ENCODE peak calls at places on chromosome 14, in ten cellular contexts. L is CD8-positive, alpha-beta T cell; Z is thyroid gland; F is fibroblast of pulmonary artery; P is cardiac muscle cell; G is right lobe of liver; S is stomach; B is neural progenitor cell; A is astrocyte of the spinal cord; N is lower leg skin. Y is an unnamed sample.

GRCh38 chr14:65434216-65434850 is 21.8 kb downstream of the FUT8 start:
- DNase-seq in B (no peak), N (no peak), Z (no peak), A (no peak), G (no peak), P (peak), F (no peak), L (no peak), S (no peak), Y (no peak)

GRCh38 chr14:71890541-71890940 is 41.7 kb upstream of the RGS6 start:
- DNase-seq in P (no peak), A (no peak), G (no peak), F (no peak), N (no peak), L (no peak), Z (no peak), S (no peak), B (no peak), Y (no peak)

GRCh38 chr14:56207626-56208297 is 89.6 kb downstream of the PELI2 start:
- DNase-seq in G (no peak), Z (peak), F (no peak), B (no peak), N (no peak), A (no peak), L (no peak), S (no peak), P (no peak), Y (no peak)

GRCh38 chr14:58540693-58541092 is 97.1 kb upstream of the DACT1 start:
- DNase-seq in G (no peak), F (no peak), N (no peak), Z (no peak), L (no peak), P (no peak), B (no peak), S (no peak), A (no peak), Y (no peak)

GRCh38 chr14:76776306-76777251 is 15.3 kb downstream of the VASH1 start:
- DNase-seq in S (no peak), G (no peak), N (no peak), A (no peak), L (no peak), P (no peak), F (no peak), B (peak), Z (no peak), Y (no peak)

GRCh38 chr14:71371711-71372396 is 464.6 kb downstream of the PCNX1 start:
- DNase-seq in L (no peak), Z (no peak), G (no peak), A (peak), N (no peak), F (peak), S (no peak), P (peak), B (no peak), Y (no peak)

GRCh38 chr14:104290058-104290667 is 151.8 kb downstream of the KIF26A start:
- DNase-seq in N (no peak), P (no peak), L (no peak), B (no peak), S (no peak), A (no peak), G (peak), F (no peak), Z (no peak), Y (peak)

GRCh38 chr14:101821528-101821927 is 60.0 kb downstream of the PPP2R5C start:
- DNase-seq in P (no peak), L (peak), S (no peak), N (no peak), A (no peak), B (no peak), Z (no peak), F (no peak), G (no peak), Y (no peak)

GRCh38 chr14:93083898-93084297 is 31.8 kb downstream of the ITPK1 start:
- DNase-seq in F (no peak), S (no peak), G (no peak), B (no peak), N (no peak), A (no peak), L (no peak), P (no peak), Z (no peak), Y (no peak)

GRCh38 chr14:71645656-71646055 is 286.6 kb upstream of the RGS6 start:
- DNase-seq in F (peak), P (peak), L (no peak), G (no peak), N (no peak), S (no peak), A (no peak), B (no peak), Z (no peak), Y (no peak)

GRCh38 chr14:65623759-65624158 is 211.2 kb downstream of the FUT8 start:
- DNase-seq in P (no peak), L (no peak), S (no peak), Z (no peak), F (no peak), N (no peak), A (no peak), G (no peak), B (no peak), Y (no peak)

GRCh38 chr14:101177301-101178055 is 274.0 kb upstream of the RTL1 start:
- DNase-seq in P (no peak), B (no peak), S (no peak), Z (no peak), F (no peak), G (no peak), L (no peak), A (no peak), N (no peak), Y (peak)

GRCh38 chr14:104975481-104976197 is 2.5 kb downstream of the AHNAK2 start:
- DNase-seq in Z (no peak), N (no peak), G (no peak), F (no peak), P (no peak), S (no peak), B (peak), L (no peak), A (no peak), Y (no peak)

GRCh38 chr14:57833304-57833703 is 32.6 kb downstream of the SLC35F4 start:
- DNase-seq in N (peak), L (no peak), Z (peak), A (peak), P (peak), B (no peak), G (no peak), S (no peak), F (peak), Y (no peak)

GRCh38 chr14:99042376-99043257 is 229.4 kb downstream of the BCL11B start:
- DNase-seq in Z (peak), G (no peak), P (no peak), N (no peak), L (no peak), A (no peak), F (no peak), B (no peak), S (peak), Y (no peak)

GRCh38 chr14:32136027-32136825 is 59.1 kb downstream of the ARHGAP5 start:
- DNase-seq in A (no peak), G (no peak), S (no peak), Z (no peak), F (no peak), N (no peak), L (no peak), B (no peak), P (peak), Y (no peak)

GRCh38 chr14:23933706-23934105 is 19.9 kb upstream of the DHRS4 start:
- DNase-seq in S (no peak), A (no peak), P (no peak), F (no peak), B (peak), Z (no peak), N (no peak), L (no peak), G (no peak), Y (no peak)

GRCh38 chr14:96100171-96101064 is 61.3 kb downstream of the C14orf132 start:
- DNase-seq in N (peak), Z (peak), F (peak), S (peak), P (peak), G (peak), L (peak), A (peak), B (peak), Y (peak)

GRCh38 chr14:106578479-106578878 is 1052.1 kb downstream of the TMEM121 start:
- DNase-seq in A (no peak), L (no peak), F (no peak), N (no peak), Z (no peak), P (no peak), B (no peak), G (no peak), S (no peak), Y (no peak)

GRCh38 chr14:53953002-53953827 is 3.4 kb downstream of the BMP4 start:
- DNase-seq in B (peak), N (peak), L (no peak), A (peak), G (peak), P (peak), Z (peak), S (peak), F (peak), Y (peak)

GRCh38 chr14:74580275-74580672 is 31.8 kb downstream of the LTBP2 start:
- DNase-seq in G (peak), A (no peak), N (no peak), Z (no peak), P (no peak), B (no peak), F (no peak), L (no peak), S (no peak), Y (no peak)

GRCh38 chr14:103138483-103139370 is 15.5 kb downstream of the TNFAIP2 start:
- DNase-seq in Z (no peak), B (peak), F (no peak), N (no peak), S (no peak), L (no peak), A (no peak), G (peak), P (no peak), Y (no peak)
- H3K4me3 ChIP-seq in Z (no peak), B (peak), F (no peak), N (no peak), S (no peak), L (no peak), A (no peak), G (no peak), P (no peak), Y (no peak)

DNA sequence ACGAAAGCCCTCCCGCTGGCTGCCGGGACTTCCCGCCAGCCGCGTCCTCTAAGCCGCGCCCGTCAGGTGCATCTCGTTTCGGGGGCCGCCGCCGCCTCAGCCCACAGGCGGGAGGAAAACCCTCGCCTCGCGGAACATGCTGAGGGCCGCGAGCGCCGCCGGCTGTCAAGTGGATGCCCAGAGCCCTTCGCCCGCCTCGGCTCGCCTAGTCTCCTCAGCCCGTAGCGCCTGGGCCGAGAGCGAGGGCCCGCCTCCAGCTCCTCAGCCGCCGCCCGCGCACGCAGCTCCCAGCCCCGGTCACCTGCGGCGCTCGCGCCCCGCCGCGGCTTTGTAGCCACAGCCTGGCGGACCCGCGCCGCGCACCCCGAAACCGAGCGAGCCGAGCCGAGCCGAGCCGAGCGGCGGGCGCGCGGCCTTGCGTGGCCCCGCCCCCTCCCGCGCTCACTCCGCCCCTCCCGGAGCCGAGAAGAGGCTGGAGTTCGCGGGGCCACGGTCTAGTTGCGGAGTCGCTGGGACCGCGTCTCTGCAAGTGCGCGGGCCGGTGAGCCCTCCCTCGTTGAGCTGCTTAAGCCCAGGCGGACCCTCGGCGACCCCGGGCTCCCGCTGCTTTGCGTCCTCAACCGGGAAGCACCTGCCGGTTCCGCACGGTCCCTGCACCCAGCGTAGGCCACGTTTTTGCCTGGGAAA is at the start of gene EML5:
- DNase-seq in G (peak), P (peak), F (peak), S (peak), N (peak), L (peak), B (peak), A (peak), Z (peak), Y (peak)
- TF ChIP-seq CTCF in G (peak), P (peak), F (peak), S (peak), N (no peak), L (peak), B (peak), A (peak), Z (peak), Y (no peak)

GRCh38 chr14:88974991-88975835 is 150.8 kb downstream of the TTC8 start:
- DNase-seq in G (no peak), F (no peak), S (no peak), A (no peak), B (no peak), N (no peak), L (no peak), P (no peak), Z (no peak), Y (no peak)
- H3K4me3 ChIP-seq in G (no peak), F (no peak), S (no peak), A (no peak), B (no peak), N (no peak), L (no peak), P (no peak), Z (no peak), Y (no peak)

GRCh38 chr14:80587096-80587724 is 354.3 kb downstream of the CEP128 start:
- DNase-seq in G (no peak), F (peak), A (peak), Z (no peak), S (no peak), B (peak), L (no peak), N (no peak), P (peak), Y (no peak)
- TF ChIP-seq CTCF in G (peak), F (peak), A (peak), Z (peak), S (peak), B (peak), L (peak), N (no peak), P (peak), Y (peak)